ENCODE peak calls at places on chromosomes 12 and 14, in six cellular contexts. N, C, J, H, Z and L are unnamed samples.

GRCh38 chr12:80714846-80715245 is 1.9 kb upstream of the MYF5 start:
- DNase-seq in N (no peak), C (no peak), J (no peak), H (no peak), Z (no peak), L (no peak)

GRCh38 chr14:101960225-101960624 is 4.1 kb upstream of the DYNC1H1 start:
- DNase-seq in N (no peak), C (no peak), J (no peak), H (no peak), Z (no peak), L (peak; percentile 52)

GRCh38 chr12:46356655-46357437 is 15.7 kb downstream of the SLC38A2 start:
- DNase-seq in N (no peak), C (no peak), J (no peak), H (no peak), Z (no peak), L (no peak)

GRCh38 chr12:69880566-69880965 is 55.5 kb downstream of the MYRFL start:
- DNase-seq in N (no peak), C (no peak), J (no peak), H (no peak), Z (no peak), L (peak; percentile 16)

GRCh38 chr14:70754989-70755388 is 54.3 kb downstream of the MAP3K9 start:
- DNase-seq in N (no peak), C (no peak), J (no peak), H (peak; percentile 57), Z (no peak), L (no peak)

GRCh38 chr14:23861666-23862065 is 91.9 kb upstream of the DHRS4 start:
- DNase-seq in N (no peak), C (no peak), J (no peak), H (peak; percentile 68), Z (no peak), L (no peak)

GRCh38 chr12:124498178-124498869 is 69.1 kb downstream of the NCOR2 start:
- DNase-seq in N (no peak), C (no peak), J (no peak), H (no peak), Z (no peak), L (peak; percentile 49)

GRCh38 chr12:124915249-124916236 is 1.1 kb upstream of the UBC start:
- DNase-seq in N (no peak), C (peak; percentile 54), J (no peak), H (peak; percentile 60), Z (peak; percentile 79), L (peak; percentile 68)

GRCh38 chr12:85775071-85775470 is 61.1 kb downstream of the RASSF9 start:
- DNase-seq in N (no peak), C (no peak), J (no peak), H (no peak), Z (no peak), L (no peak)

GRCh38 chr14:37270629-37271028 is 72.9 kb downstream of the MIPOL1 start:
- DNase-seq in N (no peak), C (no peak), J (no peak), H (no peak), Z (no peak), L (no peak)

DNA sequence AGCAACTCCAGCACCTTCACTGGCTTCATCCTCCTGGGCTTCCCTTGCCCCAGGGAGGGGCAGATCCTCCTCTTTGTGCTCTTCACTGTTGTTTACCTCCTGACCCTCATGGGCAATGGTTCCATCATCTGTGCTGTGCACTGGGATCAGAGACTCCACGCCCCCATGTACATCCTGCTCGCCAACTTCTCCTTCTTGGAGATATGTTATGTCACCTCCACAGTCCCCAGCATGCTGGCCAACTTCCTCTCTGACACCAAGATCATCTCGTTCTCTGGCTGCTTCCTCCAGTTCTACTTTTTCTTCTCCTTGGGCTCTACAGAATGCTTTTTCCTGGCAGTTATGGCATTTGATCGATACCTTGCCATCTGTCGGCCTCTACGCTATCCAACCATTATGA is 6.8 kb downstream of the OR11G2 start:
- DNase-seq in N (no peak), C (no peak), J (no peak), H (no peak), Z (no peak), L (no peak)
- H3K9me3 ChIP-seq in N (no peaks in the 10 kb centered on the region), C (no peaks in the 10 kb centered on the region), J (no peaks in the 10 kb centered on the region), H (no peaks in the 10 kb centered on the region), Z (no peaks in the 10 kb centered on the region), L (peaks cover 4% of the 10 kb centered on the region)

DNA sequence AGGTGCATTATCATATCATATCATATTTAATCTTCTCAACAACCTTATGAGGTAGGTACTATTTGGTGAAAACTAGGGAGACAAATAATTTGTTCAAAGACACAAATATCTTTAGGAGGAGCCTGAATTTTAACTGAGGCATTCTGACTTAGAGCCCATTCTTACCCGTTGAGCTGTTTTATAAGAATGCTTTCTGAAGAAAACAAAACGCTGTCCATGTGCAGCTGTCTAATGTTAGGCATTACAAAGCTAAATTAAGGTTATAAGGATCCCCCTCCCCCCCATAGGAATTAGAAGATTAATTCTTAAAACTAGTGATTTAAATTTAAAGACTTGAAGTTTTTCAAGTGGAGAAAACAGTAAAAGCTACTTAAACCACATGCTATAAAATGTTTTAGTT is 6.4 kb downstream of the KTN1 start:
- DNase-seq in N (no peak), C (no peak), J (no peak), H (no peak), Z (no peak), L (peak; percentile 39)
- H3K4me1 ChIP-seq in N (peaks cover 75% of the 10 kb centered on the region), C (peaks cover 63% of the 10 kb centered on the region), J (peaks cover 91% of the 10 kb centered on the region), H (peaks cover 84% of the 10 kb centered on the region), Z (peaks cover 95% of the 10 kb centered on the region), L (peaks cover 55% of the 10 kb centered on the region)

DNA sequence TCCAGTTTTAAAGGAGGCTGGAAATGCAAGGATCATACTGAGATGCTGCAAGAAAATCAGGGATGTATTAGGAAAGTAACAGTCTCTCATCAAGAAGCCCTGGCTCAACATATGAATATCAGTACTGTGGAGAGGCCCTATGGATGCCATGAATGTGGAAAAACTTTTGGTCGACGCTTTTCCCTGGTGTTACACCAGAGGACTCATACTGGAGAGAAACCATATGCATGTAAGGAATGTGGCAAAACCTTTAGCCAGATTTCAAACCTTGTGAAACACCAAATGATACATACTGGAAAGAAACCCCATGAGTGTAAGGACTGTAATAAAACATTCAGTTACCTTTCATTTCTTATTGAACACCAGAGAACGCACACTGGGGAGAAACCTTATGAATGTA is 24.5 kb downstream of the ZNF891 start:
- DNase-seq in N (no peak), C (no peak), J (no peak), H (no peak), Z (no peak), L (no peak)
- H3K9me3 ChIP-seq in N (peaks cover 100% of the 10 kb centered on the region), C (peaks cover 40% of the 10 kb centered on the region), J (peaks cover 97% of the 10 kb centered on the region), H (peaks cover 100% of the 10 kb centered on the region), Z (peaks cover 99% of the 10 kb centered on the region), L (peaks cover 100% of the 10 kb centered on the region)

DNA sequence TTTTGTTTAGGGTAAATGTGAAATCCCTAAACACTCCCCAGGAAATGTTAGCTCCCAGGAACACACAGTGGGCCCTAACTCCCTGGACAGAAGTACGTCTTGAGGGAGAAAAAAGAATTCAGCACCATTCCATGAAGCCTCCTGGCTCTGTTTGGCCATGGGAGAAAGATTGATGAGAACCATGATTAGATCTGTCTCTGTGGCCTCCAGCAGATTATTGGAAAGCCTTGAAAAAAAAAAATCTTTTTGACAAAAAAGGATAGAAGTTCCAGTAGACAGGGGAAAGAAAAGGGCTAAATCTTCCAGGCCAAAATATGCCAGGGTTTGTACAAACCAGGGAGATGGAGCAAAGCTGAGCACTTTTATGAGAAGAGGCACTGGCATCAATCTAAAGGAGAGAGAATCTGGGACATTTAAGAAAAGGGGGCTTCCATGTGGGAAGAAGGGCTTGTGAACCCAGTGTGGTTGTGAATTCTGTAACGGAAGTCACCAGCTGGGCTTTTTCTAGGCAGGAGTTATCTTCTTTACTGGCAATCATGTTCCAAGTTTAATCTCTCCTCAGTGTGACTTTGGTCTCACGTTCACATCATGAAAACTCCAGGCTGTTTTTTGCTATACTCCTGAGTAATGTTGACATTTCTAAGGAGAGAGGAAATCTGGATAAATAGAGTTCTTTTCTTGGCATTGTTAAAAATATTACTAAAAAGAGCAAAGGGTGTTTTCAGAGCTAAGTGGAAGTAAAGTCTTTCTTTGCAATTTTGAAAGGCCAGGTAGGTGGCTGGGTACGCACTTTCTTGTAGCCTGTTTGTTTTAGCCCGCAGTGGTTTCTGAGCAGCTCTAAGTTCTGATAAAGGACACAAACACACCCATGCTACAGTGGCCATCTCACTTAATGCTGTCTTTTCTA is 426.7 kb downstream of the RAD51B start:
- DNase-seq in N (no peak), C (no peak), J (no peak), H (no peak), Z (no peak), L (no peak)
- H3K4me1 ChIP-seq in N (peaks cover 84% of the 10 kb centered on the region), C (peaks cover 69% of the 10 kb centered on the region), J (peaks cover 60% of the 10 kb centered on the region), H (peaks cover 83% of the 10 kb centered on the region), Z (peaks cover 98% of the 10 kb centered on the region), L (peaks cover 71% of the 10 kb centered on the region)

GRCh38 chr14:52538648-52539047 is 13.7 kb downstream of the TXNDC16 start:
- DNase-seq in N (no peak), C (no peak), J (no peak), H (no peak), Z (no peak), L (no peak)
- H3K9me3 ChIP-seq in N (no peaks in the 10 kb centered on the region), C (no peaks in the 10 kb centered on the region), J (no peaks in the 10 kb centered on the region), H (no peaks in the 10 kb centered on the region), Z (no peaks in the 10 kb centered on the region), L (no peaks in the 10 kb centered on the region)

GRCh38 chr14:59272633-59273032 is 84.2 kb downstream of the DAAM1 start:
- DNase-seq in N (no peak), C (no peak), J (no peak), H (no peak), Z (no peak), L (no peak)

GRCh38 chr14:59271734-59272133 is 83.3 kb downstream of the DAAM1 start:
- DNase-seq in N (no peak), C (no peak), J (no peak), H (no peak), Z (no peak), L (peak; percentile 65)

GRCh38 chr14:59274991-59275391 is 86.5 kb downstream of the DAAM1 start:
- DNase-seq in N (no peak), C (no peak), J (no peak), H (no peak), Z (no peak), L (no peak)

GRCh38 chr14:59275668-59276067 is 87.2 kb downstream of the DAAM1 start:
- DNase-seq in N (no peak), C (no peak), J (peak; percentile 45), H (no peak), Z (no peak), L (peak; percentile 82)

DNA sequence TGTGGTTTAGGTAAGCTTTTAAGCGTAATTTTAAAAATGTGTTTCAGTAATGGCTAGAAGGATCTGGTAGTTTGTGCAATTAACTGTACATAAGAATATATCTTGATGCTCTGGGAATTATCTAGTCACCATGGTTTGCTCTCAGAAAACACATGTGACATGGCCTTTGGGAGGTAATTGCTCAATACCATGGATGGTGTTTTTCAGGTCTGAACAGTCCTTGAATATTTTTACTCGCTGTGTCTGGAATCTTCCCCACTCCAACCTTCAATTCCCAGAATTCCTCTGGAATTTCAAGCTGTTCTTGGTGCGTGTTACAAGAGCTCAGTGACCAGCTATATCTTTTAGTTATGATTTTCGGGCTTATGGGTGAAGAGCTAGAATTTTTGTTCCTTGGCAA is 85.3 kb downstream of the DAAM1 start:
- DNase-seq in N (no peak), C (peak; percentile 42), J (no peak), H (no peak), Z (no peak), L (no peak)
- H3K4me1 ChIP-seq in N (peaks cover 71% of the 10 kb centered on the region), C (peaks cover 17% of the 10 kb centered on the region), J (peaks cover 61% of the 10 kb centered on the region), H (peaks cover 54% of the 10 kb centered on the region), Z (peaks cover 17% of the 10 kb centered on the region), L (peaks cover 61% of the 10 kb centered on the region)

DNA sequence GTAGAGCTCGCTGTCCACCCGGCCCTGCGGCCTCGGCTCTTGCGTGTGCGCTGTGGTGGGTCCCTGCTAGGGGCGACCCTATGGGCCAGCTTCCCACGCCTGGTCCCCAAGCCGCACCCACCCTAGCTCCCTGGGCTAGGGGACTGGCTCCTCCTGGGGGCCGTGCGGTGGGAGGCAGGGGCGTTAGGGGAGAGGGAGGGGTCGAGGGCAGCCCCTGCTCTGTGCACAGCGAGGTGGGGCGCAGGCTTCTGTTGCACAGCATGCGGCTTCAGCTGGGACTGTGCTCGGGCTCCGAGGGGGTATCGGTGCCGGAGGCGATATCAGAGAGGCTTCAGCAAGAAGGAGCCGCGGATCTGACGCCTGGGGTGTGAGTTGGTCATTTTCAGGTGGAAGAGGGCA is 86.1 kb downstream of the ALG10 start:
- DNase-seq in N (no peak), C (no peak), J (no peak), H (no peak), Z (no peak), L (no peak)
- H3K9me3 ChIP-seq in N (no peaks in the 10 kb centered on the region), C (no peaks in the 10 kb centered on the region), J (no peaks in the 10 kb centered on the region), H (no peaks in the 10 kb centered on the region), Z (no peaks in the 10 kb centered on the region), L (no peaks in the 10 kb centered on the region)